ENCODE peak calls at places on chromosomes 5 and 9, in ten cellular contexts. U is activated naive CD4-positive, alpha-beta T cell treated with Interleukin-2 at 50 U/mL for 16 hours; I is stimulated activated effector memory CD8-positive, alpha-beta T cell treated with anti-CD3 and anti-CD28 coated beads, Interleukin-12 subunit alpha, Interleukin-12 subunit beta, amount 100 ng/mL, for 72 hours; P is ACHN; T is NCI-H2029 treated with DMSO at 0.1 percent for 48 hours; R is foreskin fibroblast; K is Jurkat, Clone E6-1; M is naive thymus-derived CD8-positive, alpha-beta T cell; D is left cardiac atrium; B is EL. L is an unnamed sample.

GRCh38 chr5:142322403-142322746 is 2.4 kb downstream of the SPRY4 start:
- DNase-seq in U (no peak), I (no peak), P (no peak), T (no peak), R (no peak), K (no peak), M (no peak), D (no peak), B (no peak), L (no peak)

GRCh38 chr9:20624201-20625002 is 2.1 kb upstream of the MLLT3 start:
- DNase-seq in U (peak), I (peak), P (no peak), T (peak), R (peak), K (peak), M (peak), D (peak), B (peak), L (no peak)

GRCh38 chr5:14937277-14937676 is 65.7 kb upstream of the ANKH start:
- DNase-seq in U (no peak), I (no peak), P (no peak), T (no peak), R (no peak), K (no peak), M (no peak), D (no peak), B (no peak), L (no peak)

GRCh38 chr9:486156-486555 is 271.5 kb downstream of the DOCK8 start:
- DNase-seq in U (no peak), I (no peak), P (no peak), T (no peak), R (no peak), K (no peak), M (no peak), D (no peak), B (no peak), L (no peak)

GRCh38 chr5:129063483-129064136 is 30.9 kb upstream of the ISOC1 start:
- DNase-seq in U (no peak), I (no peak), P (no peak), T (no peak), R (peak), K (no peak), M (no peak), D (no peak), B (no peak), L (no peak)

GRCh38 chr5:78908173-78908901 is 76.8 kb downstream of the ARSB start:
- DNase-seq in U (no peak), I (no peak), P (no peak), T (peak), R (peak), K (no peak), M (no peak), D (peak), B (peak), L (peak)

GRCh38 chr5:149788964-149789363 is 58.9 kb downstream of the PPARGC1B start:
- DNase-seq in U (no peak), I (no peak), P (no peak), T (no peak), R (no peak), K (no peak), M (no peak), D (no peak), B (no peak), L (no peak)

GRCh38 chr9:76464706-76465105 is 5.7 kb downstream of the GCNT1 start:
- DNase-seq in U (no peak), I (no peak), P (no peak), T (no peak), R (peak), K (no peak), M (no peak), D (no peak), B (no peak), L (no peak)

GRCh38 chr5:66558562-66558961 is 37.6 kb upstream of the MAST4 start:
- DNase-seq in U (no peak), I (no peak), P (no peak), T (peak), R (no peak), K (no peak), M (no peak), D (no peak), B (no peak), L (no peak)

GRCh38 chr9:105415344-105415980 is 32.4 kb upstream of the FSD1L start:
- DNase-seq in U (peak), I (peak), P (peak), T (peak), R (peak), K (peak), M (peak), D (peak), B (peak), L (peak)

GRCh38 chr5:87210743-87211142 is 56.9 kb upstream of the RASA1 start:
- DNase-seq in U (no peak), I (no peak), P (no peak), T (peak), R (peak), K (no peak), M (no peak), D (no peak), B (no peak), L (no peak)

GRCh38 chr5:122778157-122778556 is 3.3 kb downstream of the SNX2 start:
- DNase-seq in U (no peak), I (no peak), P (no peak), T (no peak), R (no peak), K (no peak), M (no peak), D (no peak), B (no peak), L (no peak)

GRCh38 chr5:165029471-165029870 is 1524.1 kb downstream of the MAT2B start:
- DNase-seq in U (no peak), I (no peak), P (peak), T (no peak), R (no peak), K (peak), M (no peak), D (no peak), B (no peak), L (no peak)

GRCh38 chr5:150558088-150558621 is 50.2 kb downstream of the NDST1 start:
- DNase-seq in U (no peak), I (no peak), P (no peak), T (no peak), R (no peak), K (no peak), M (no peak), D (no peak), B (no peak), L (no peak)

GRCh38 chr5:36177715-36178556 is 26.0 kb downstream of the SKP2 start:
- DNase-seq in U (no peak), I (no peak), P (peak), T (peak), R (peak), K (no peak), M (no peak), D (no peak), B (peak), L (no peak)

GRCh38 chr9:35606138-35606504 is 1.1 kb downstream of the TESK1 start:
- DNase-seq in U (no peak), I (no peak), P (peak), T (no peak), R (no peak), K (no peak), M (no peak), D (no peak), B (peak), L (no peak)

GRCh38 chr5:36661446-36662220 is 55.2 kb downstream of the SLC1A3 start:
- DNase-seq in U (no peak), I (no peak), P (no peak), T (no peak), R (peak), K (no peak), M (no peak), D (no peak), B (no peak), L (no peak)

GRCh38 chr5:6467591-6467990 is 18.9 kb downstream of the UBE2QL1 start:
- DNase-seq in U (no peak), I (no peak), P (no peak), T (no peak), R (no peak), K (no peak), M (no peak), D (no peak), B (no peak), L (no peak)

GRCh38 chr5:62457071-62457470 is 44.5 kb downstream of the IPO11 start:
- DNase-seq in U (no peak), I (no peak), P (no peak), T (no peak), R (peak), K (no peak), M (no peak), D (no peak), B (peak), L (no peak)

GRCh38 chr5:167232675-167233074 is 1058.8 kb upstream of the WWC1 start:
- DNase-seq in U (no peak), I (no peak), P (no peak), T (no peak), R (peak), K (no peak), M (no peak), D (no peak), B (no peak), L (no peak)

GRCh38 chr9:3299872-3300271 is 225.9 kb downstream of the RFX3 start:
- DNase-seq in U (no peak), I (no peak), P (no peak), T (no peak), R (no peak), K (no peak), M (no peak), D (no peak), B (no peak), L (no peak)

GRCh38 chr9:95336281-95336680 is 18.8 kb upstream of the FANCC start:
- DNase-seq in U (peak), I (no peak), P (peak), T (no peak), R (peak), K (peak), M (peak), D (no peak), B (no peak), L (no peak)